ENCODE peak calls at places on chromosome 5, in nine cellular contexts. E is activated CD4-positive, alpha-beta T cell treated with anti-CD3 and anti-CD28 coated beads, Interleukin-2, amount 50 U/mL, for 48 hours; L is RPMI7951; R is Caki2; M is stimulated activated CD4-positive, alpha-beta T cell treated with anti-CD3 and anti-CD28 coated beads, Interleukin-12 subunit alpha, Interleukin-12 subunit beta, amount 100 ng/mL, for 4 hours; V is COR-L47; C is M059J; W is mammary epithelial cell; T is DMS153. X is an unnamed sample.

GRCh38 chr5:110807174-110807573 is 68.4 kb downstream of the SLC25A46 start:
- DNase-seq in E (no peak), L (no peak), R (no peak), M (no peak), V (no peak), C (no peak), W (no peak), T (no peak), X (no peak)

GRCh38 chr5:96909003-96909402 is 26.9 kb upstream of the LNPEP start:
- DNase-seq in E (no peak), L (no peak), R (no peak), M (no peak), V (no peak), C (no peak), W (no peak), T (no peak), X (no peak)

GRCh38 chr5:103648086-103648485 is 85.5 kb upstream of the NUDT12 start:
- DNase-seq in E (no peak), L (no peak), R (no peak), M (no peak), V (no peak), C (no peak), W (no peak), T (no peak), X (no peak)

GRCh38 chr5:33332804-33333203 is 108.0 kb upstream of the TARS1 start:
- DNase-seq in E (no peak), L (no peak), R (no peak), M (no peak), V (no peak), C (no peak), W (no peak), T (no peak), X (no peak)

GRCh38 chr5:32964246-32964645 is 253.1 kb downstream of the NPR3 start:
- DNase-seq in E (no peak), L (peak), R (no peak), M (no peak), V (no peak), C (no peak), W (peak), T (no peak), X (no peak)

GRCh38 chr5:56158331-56158960 is 74.7 kb downstream of the ANKRD55 start:
- DNase-seq in E (no peak), L (no peak), R (no peak), M (no peak), V (no peak), C (no peak), W (no peak), T (no peak), X (no peak)

GRCh38 chr5:59069438-59070079 is 486.7 kb downstream of the RAB3C start:
- DNase-seq in E (no peak), L (peak), R (peak), M (no peak), V (no peak), C (peak), W (peak), T (no peak), X (peak)

GRCh38 chr5:146027746-146028145 is 77.6 kb downstream of the PLAC8L1 start:
- DNase-seq in E (no peak), L (no peak), R (peak), M (no peak), V (no peak), C (peak), W (peak), T (peak), X (peak)

GRCh38 chr5:19802686-19803085 is 185.3 kb downstream of the CDH18 start:
- DNase-seq in E (no peak), L (peak), R (no peak), M (no peak), V (no peak), C (no peak), W (no peak), T (no peak), X (no peak)

GRCh38 chr5:43602456-43602817 is 543 bp upstream of the NNT start:
- DNase-seq in E (peak), L (peak), R (peak), M (no peak), V (peak), C (peak), W (peak), T (peak), X (peak)

GRCh38 chr5:146447734-146448380 is 724 bp downstream of the TCERG1 start:
- DNase-seq in E (peak), L (peak), R (peak), M (peak), V (peak), C (peak), W (peak), T (no peak), X (peak)

GRCh38 chr5:142115937-142116614 is 7.5 kb downstream of the NDFIP1 start:
- DNase-seq in E (no peak), L (peak), R (no peak), M (no peak), V (no peak), C (peak), W (peak), T (no peak), X (no peak)

GRCh38 chr5:89849819-89850515 is 559.6 kb downstream of the CETN3 start:
- DNase-seq in E (no peak), L (no peak), R (no peak), M (no peak), V (no peak), C (no peak), W (no peak), T (no peak), X (no peak)

GRCh38 chr5:112379541-112380325 is 39.3 kb downstream of the EPB41L4A start:
- DNase-seq in E (no peak), L (no peak), R (no peak), M (no peak), V (no peak), C (no peak), W (no peak), T (no peak), X (no peak)

GRCh38 chr5:149426931-149427330 is 47.8 kb upstream of the IL17B start:
- DNase-seq in E (no peak), L (peak), R (peak), M (no peak), V (no peak), C (peak), W (no peak), T (no peak), X (no peak)

GRCh38 chr5:159359408-159359807 is 29.1 kb upstream of the IL12B start:
- DNase-seq in E (no peak), L (no peak), R (no peak), M (no peak), V (no peak), C (no peak), W (no peak), T (no peak), X (no peak)

GRCh38 chr5:79562351-79563246 is 48.7 kb upstream of the HOMER1 start:
- DNase-seq in E (no peak), L (peak), R (peak), M (no peak), V (no peak), C (peak), W (peak), T (no peak), X (no peak)